ENCODE peak calls at places on chromosomes 7 and 10, in six cellular contexts. One of them, this sample, is unnamed.

GRCh38 chr10:103736763-103737162 is 118.6 kb downstream of the SH3PXD2A start:
- DNase-seq in brain microvascular endothelial cell: peak
- DNase-seq in cardiac muscle cell: no peak
- DNase-seq in AG04450: no peak
- DNase-seq in astrocyte of the spinal cord: no peak
- DNase-seq in kidney epithelial cell: no peak
- DNase-seq in this sample: no peak

GRCh38 chr10:27743736-27744477 is 1.7 kb downstream of the MKX start:
- DNase-seq in brain microvascular endothelial cell: no peak
- DNase-seq in cardiac muscle cell: peak
- DNase-seq in AG04450: no peak
- DNase-seq in astrocyte of the spinal cord: peak
- DNase-seq in kidney epithelial cell: no peak
- DNase-seq in this sample: no peak

GRCh38 chr10:122474145-122474739 is 12.9 kb downstream of the HTRA1 start:
- DNase-seq in brain microvascular endothelial cell: peak
- DNase-seq in cardiac muscle cell: peak
- DNase-seq in AG04450: no peak
- DNase-seq in astrocyte of the spinal cord: no peak
- DNase-seq in kidney epithelial cell: no peak
- DNase-seq in this sample: no peak

GRCh38 chr7:74178632-74179031 is 4.5 kb downstream of the EIF4H start:
- DNase-seq in brain microvascular endothelial cell: no peak
- DNase-seq in cardiac muscle cell: peak
- DNase-seq in AG04450: no peak
- DNase-seq in astrocyte of the spinal cord: peak
- DNase-seq in kidney epithelial cell: peak
- DNase-seq in this sample: peak

GRCh38 chr10:119522747-119523426 is 19.6 kb downstream of the RGS10 start:
- DNase-seq in brain microvascular endothelial cell: no peak
- DNase-seq in cardiac muscle cell: no peak
- DNase-seq in AG04450: no peak
- DNase-seq in astrocyte of the spinal cord: no peak
- DNase-seq in kidney epithelial cell: no peak
- DNase-seq in this sample: no peak

GRCh38 chr10:124539935-124540641 is 78.5 kb downstream of the LHPP start:
- DNase-seq in brain microvascular endothelial cell: no peak
- DNase-seq in cardiac muscle cell: peak
- DNase-seq in AG04450: no peak
- DNase-seq in astrocyte of the spinal cord: peak
- DNase-seq in kidney epithelial cell: no peak
- DNase-seq in this sample: no peak

GRCh38 chr10:114577133-114577532 is 80.9 kb downstream of the ABLIM1 start:
- DNase-seq in brain microvascular endothelial cell: peak
- DNase-seq in cardiac muscle cell: peak
- DNase-seq in AG04450: peak
- DNase-seq in astrocyte of the spinal cord: peak
- DNase-seq in kidney epithelial cell: peak
- DNase-seq in this sample: peak

GRCh38 chr7:17584822-17585221 is 286.4 kb downstream of the AHR start:
- DNase-seq in brain microvascular endothelial cell: peak
- DNase-seq in cardiac muscle cell: peak
- DNase-seq in AG04450: peak
- DNase-seq in astrocyte of the spinal cord: peak
- DNase-seq in kidney epithelial cell: no peak
- DNase-seq in this sample: peak

GRCh38 chr10:132036887-132037675 is 28.7 kb upstream of the JAKMIP3 start:
- DNase-seq in brain microvascular endothelial cell: no peak
- DNase-seq in cardiac muscle cell: no peak
- DNase-seq in AG04450: no peak
- DNase-seq in astrocyte of the spinal cord: no peak
- DNase-seq in kidney epithelial cell: no peak
- DNase-seq in this sample: no peak

GRCh38 chr7:86708334-86708733 is 64.6 kb downstream of the GRM3 start:
- DNase-seq in brain microvascular endothelial cell: no peak
- DNase-seq in cardiac muscle cell: no peak
- DNase-seq in AG04450: no peak
- DNase-seq in astrocyte of the spinal cord: no peak
- DNase-seq in kidney epithelial cell: no peak
- DNase-seq in this sample: no peak

GRCh38 chr10:34526758-34527730 is 288.1 kb downstream of the PARD3 start:
- DNase-seq in brain microvascular endothelial cell: peak
- DNase-seq in cardiac muscle cell: peak
- DNase-seq in AG04450: peak
- DNase-seq in astrocyte of the spinal cord: peak
- DNase-seq in kidney epithelial cell: peak
- DNase-seq in this sample: peak

GRCh38 chr10:64873959-64874358 is 1352.8 kb downstream of the REEP3 start:
- DNase-seq in brain microvascular endothelial cell: no peak
- DNase-seq in cardiac muscle cell: no peak
- DNase-seq in AG04450: no peak
- DNase-seq in astrocyte of the spinal cord: peak
- DNase-seq in kidney epithelial cell: no peak
- DNase-seq in this sample: no peak

GRCh38 chr7:51430480-51431086 is 114.0 kb upstream of the COBL start:
- DNase-seq in brain microvascular endothelial cell: peak
- DNase-seq in cardiac muscle cell: peak
- DNase-seq in AG04450: no peak
- DNase-seq in astrocyte of the spinal cord: peak
- DNase-seq in kidney epithelial cell: peak
- DNase-seq in this sample: peak

GRCh38 chr10:46328853-46329689 is 42.3 kb downstream of the ANTXRL start:
- DNase-seq in brain microvascular endothelial cell: no peak
- DNase-seq in cardiac muscle cell: no peak
- DNase-seq in AG04450: no peak
- DNase-seq in astrocyte of the spinal cord: no peak
- DNase-seq in kidney epithelial cell: no peak
- DNase-seq in this sample: no peak

GRCh38 chr10:113663142-113663541 is 699 bp downstream of the NRAP start:
- DNase-seq in brain microvascular endothelial cell: peak
- DNase-seq in cardiac muscle cell: no peak
- DNase-seq in AG04450: no peak
- DNase-seq in astrocyte of the spinal cord: no peak
- DNase-seq in kidney epithelial cell: no peak
- DNase-seq in this sample: no peak

GRCh38 chr7:90661290-90662151 is 65.4 kb downstream of the CDK14 start:
- DNase-seq in brain microvascular endothelial cell: peak
- DNase-seq in cardiac muscle cell: peak
- DNase-seq in AG04450: no peak
- DNase-seq in astrocyte of the spinal cord: peak
- DNase-seq in kidney epithelial cell: no peak
- DNase-seq in this sample: no peak

GRCh38 chr7:14717711-14718304 is 184.7 kb downstream of the DGKB start:
- DNase-seq in brain microvascular endothelial cell: no peak
- DNase-seq in cardiac muscle cell: peak
- DNase-seq in AG04450: no peak
- DNase-seq in astrocyte of the spinal cord: peak
- DNase-seq in kidney epithelial cell: no peak
- DNase-seq in this sample: no peak
- TF ChIP-seq CTCF in brain microvascular endothelial cell: peak
- TF ChIP-seq CTCF in cardiac muscle cell: peak
- TF ChIP-seq CTCF in AG04450: peak
- TF ChIP-seq CTCF in astrocyte of the spinal cord: peak
- TF ChIP-seq CTCF in kidney epithelial cell: peak
- TF ChIP-seq CTCF in this sample: peak

DNA sequence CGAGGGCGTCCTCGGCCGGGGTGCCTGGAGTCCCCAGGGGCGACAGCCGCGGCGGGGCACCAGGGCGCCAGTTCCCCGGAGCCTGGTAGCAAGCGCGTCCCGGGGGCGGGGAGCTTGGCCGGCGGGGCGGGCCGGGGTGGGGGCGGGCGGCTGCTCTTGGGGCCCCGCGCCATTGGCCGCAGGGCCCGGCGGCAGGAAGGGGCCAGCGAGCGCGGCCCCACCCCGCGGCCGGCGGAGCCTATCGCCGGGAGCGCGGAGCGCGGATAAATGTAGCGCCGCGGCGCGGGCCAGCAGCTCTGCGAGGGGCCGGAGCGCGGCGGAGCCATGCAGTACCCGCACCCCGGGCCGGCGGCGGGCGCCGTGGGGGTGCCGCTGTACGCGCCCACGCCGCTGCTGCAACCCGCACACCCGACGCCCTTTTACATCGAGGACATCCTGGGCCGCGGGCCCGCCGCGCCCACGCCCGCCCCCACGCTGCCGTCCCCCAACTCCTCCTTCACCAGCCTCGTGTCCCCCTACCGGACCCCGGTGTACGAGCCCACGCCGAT is at the start of gene HHEX:
- DNase-seq in brain microvascular endothelial cell: no peak
- DNase-seq in cardiac muscle cell: peak
- DNase-seq in AG04450: no peak
- DNase-seq in astrocyte of the spinal cord: peak
- DNase-seq in kidney epithelial cell: no peak
- DNase-seq in this sample: no peak
- TF ChIP-seq CTCF in brain microvascular endothelial cell: no peak
- TF ChIP-seq CTCF in cardiac muscle cell: no peak
- TF ChIP-seq CTCF in AG04450: peak
- TF ChIP-seq CTCF in astrocyte of the spinal cord: no peak
- TF ChIP-seq CTCF in kidney epithelial cell: no peak
- TF ChIP-seq CTCF in this sample: no peak

DNA sequence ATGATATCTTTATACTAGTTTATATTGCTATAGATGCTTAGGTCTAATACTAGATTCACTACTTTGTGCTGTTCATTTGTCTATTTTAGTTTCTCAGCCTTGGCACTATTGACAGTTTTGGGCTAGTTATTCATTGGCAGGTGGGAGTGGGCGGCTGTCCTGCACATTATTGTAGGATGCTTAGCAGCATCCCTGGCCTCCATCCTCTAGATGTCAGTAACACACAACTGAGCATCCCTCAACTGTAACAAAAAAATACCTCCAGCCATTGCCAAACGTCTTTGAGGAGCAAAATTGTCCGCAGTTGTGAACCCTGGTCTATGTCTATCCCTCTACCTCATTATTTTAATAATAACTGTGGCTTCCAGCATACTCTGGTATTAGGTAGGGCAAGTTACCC is 34.4 kb upstream of the PNLIP start:
- DNase-seq in brain microvascular endothelial cell: no peak
- DNase-seq in cardiac muscle cell: no peak
- DNase-seq in AG04450: no peak
- DNase-seq in astrocyte of the spinal cord: no peak
- DNase-seq in kidney epithelial cell: no peak
- DNase-seq in this sample: no peak
- TF ChIP-seq CTCF in brain microvascular endothelial cell: no peak
- TF ChIP-seq CTCF in cardiac muscle cell: no peak
- TF ChIP-seq CTCF in AG04450: no peak
- TF ChIP-seq CTCF in astrocyte of the spinal cord: no peak
- TF ChIP-seq CTCF in kidney epithelial cell: no peak
- TF ChIP-seq CTCF in this sample: no peak

DNA sequence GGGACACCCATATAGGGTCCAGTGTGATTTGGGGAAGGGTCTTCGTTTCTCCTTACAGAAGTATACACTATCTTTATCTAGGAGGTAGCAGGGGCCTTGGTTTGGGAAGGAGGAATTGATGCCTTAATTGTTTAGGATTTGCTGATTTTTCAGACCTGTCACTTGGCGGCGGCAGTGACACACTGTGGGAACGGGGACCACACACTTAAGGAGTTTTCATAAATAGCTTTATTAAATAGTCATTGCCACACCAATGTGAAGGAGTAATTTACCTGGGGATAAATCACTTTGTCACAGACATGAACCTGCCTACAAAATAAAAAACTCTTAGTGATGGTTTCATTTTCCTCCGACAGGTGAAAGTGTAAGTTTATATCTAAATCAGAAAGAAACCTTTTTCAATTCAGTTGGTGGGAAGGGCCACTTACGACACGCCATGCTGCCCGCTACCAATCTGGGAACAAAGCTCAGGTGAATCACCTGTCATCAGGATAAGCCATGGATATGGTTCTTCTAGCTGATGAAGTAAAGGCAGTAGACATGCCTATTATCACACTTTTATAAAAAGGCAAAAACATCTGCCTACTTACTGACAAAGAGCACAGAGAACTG is 12.3 kb upstream of the ENO4 start:
- DNase-seq in brain microvascular endothelial cell: no peak
- DNase-seq in cardiac muscle cell: peak
- DNase-seq in AG04450: no peak
- DNase-seq in astrocyte of the spinal cord: no peak
- DNase-seq in kidney epithelial cell: no peak
- DNase-seq in this sample: no peak
- TF ChIP-seq CTCF in brain microvascular endothelial cell: peak
- TF ChIP-seq CTCF in cardiac muscle cell: peak
- TF ChIP-seq CTCF in AG04450: peak
- TF ChIP-seq CTCF in astrocyte of the spinal cord: peak
- TF ChIP-seq CTCF in kidney epithelial cell: no peak
- TF ChIP-seq CTCF in this sample: peak

DNA sequence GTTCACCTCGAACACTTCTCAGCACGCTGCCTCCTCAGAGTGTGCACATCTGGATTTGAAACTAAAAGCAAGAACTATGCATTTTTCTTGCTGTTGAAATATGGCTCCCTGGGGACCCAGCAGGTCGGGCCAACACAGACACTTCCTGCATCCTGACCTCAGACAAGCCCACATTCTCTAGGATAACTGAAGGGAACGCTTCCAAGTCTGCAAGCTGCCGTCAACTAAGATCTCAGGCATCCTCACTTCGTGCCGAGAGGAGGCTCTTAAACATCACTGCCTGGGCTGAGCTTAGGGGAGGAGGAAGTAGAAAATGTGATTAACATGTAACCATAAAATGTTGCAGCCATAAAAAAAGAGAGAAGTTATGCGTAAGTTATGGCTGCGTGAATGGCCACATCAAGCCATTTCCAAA is 65.5 kb downstream of the PYROXD2 start:
- DNase-seq in brain microvascular endothelial cell: peak
- DNase-seq in cardiac muscle cell: peak
- DNase-seq in AG04450: peak
- DNase-seq in astrocyte of the spinal cord: peak
- DNase-seq in kidney epithelial cell: peak
- DNase-seq in this sample: peak
- TF ChIP-seq CTCF in brain microvascular endothelial cell: no peak
- TF ChIP-seq CTCF in cardiac muscle cell: no peak
- TF ChIP-seq CTCF in AG04450: peak
- TF ChIP-seq CTCF in astrocyte of the spinal cord: no peak
- TF ChIP-seq CTCF in kidney epithelial cell: no peak
- TF ChIP-seq CTCF in this sample: no peak

GRCh38 chr7:42071372-42072261 is 165.4 kb downstream of the GLI3 start:
- DNase-seq in brain microvascular endothelial cell: no peak
- DNase-seq in cardiac muscle cell: peak
- DNase-seq in AG04450: no peak
- DNase-seq in astrocyte of the spinal cord: peak
- DNase-seq in kidney epithelial cell: no peak
- DNase-seq in this sample: peak
- TF ChIP-seq CTCF in brain microvascular endothelial cell: peak
- TF ChIP-seq CTCF in cardiac muscle cell: peak
- TF ChIP-seq CTCF in AG04450: peak
- TF ChIP-seq CTCF in astrocyte of the spinal cord: peak
- TF ChIP-seq CTCF in kidney epithelial cell: peak
- TF ChIP-seq CTCF in this sample: peak

GRCh38 chr7:7681191-7681935 is 37.0 kb downstream of the RPA3 start:
- DNase-seq in brain microvascular endothelial cell: peak
- DNase-seq in cardiac muscle cell: peak
- DNase-seq in AG04450: no peak
- DNase-seq in astrocyte of the spinal cord: peak
- DNase-seq in kidney epithelial cell: peak
- DNase-seq in this sample: peak
- TF ChIP-seq CTCF in brain microvascular endothelial cell: peak
- TF ChIP-seq CTCF in cardiac muscle cell: peak
- TF ChIP-seq CTCF in AG04450: peak
- TF ChIP-seq CTCF in astrocyte of the spinal cord: peak
- TF ChIP-seq CTCF in kidney epithelial cell: peak
- TF ChIP-seq CTCF in this sample: peak

This sample was measured in AG09309.